ENCODE peak calls at places on chromosomes 4 and X, in four cellular contexts. One of them, this sample, is unnamed.

GRCh38 chr4:113331811-113332210 is 282.4 kb downstream of the ANK2 start:
- DNase-seq in MM.1S: no peak
- DNase-seq in NT2/D1: peak; percentile 8
- DNase-seq in IMR-90: no peak
- DNase-seq in this sample: no peak

GRCh38 chr4:109872950-109873656 is 25.2 kb downstream of the LRIT3 start:
- DNase-seq in MM.1S: no peak
- DNase-seq in NT2/D1: no peak
- DNase-seq in IMR-90: no peak
- DNase-seq in this sample: no peak

GRCh38 chr4:105135746-105136145 is 10.9 kb upstream of the TET2 start:
- DNase-seq in MM.1S: no peak
- DNase-seq in NT2/D1: no peak
- DNase-seq in IMR-90: no peak
- DNase-seq in this sample: no peak

GRCh38 chrX:42664706-42665105 is 113.3 kb downstream of the PPP1R2C start:
- DNase-seq in MM.1S: no peak
- DNase-seq in NT2/D1: no peak
- DNase-seq in IMR-90: no peak
- DNase-seq in this sample: no peak

GRCh38 chr4:13966241-13967195 is 339.0 kb upstream of the BOD1L1 start:
- DNase-seq in MM.1S: no peak
- DNase-seq in NT2/D1: no peak
- DNase-seq in IMR-90: peak; percentile 82
- DNase-seq in this sample: no peak

GRCh38 chr4:31089815-31090214 is 369.6 kb downstream of the PCDH7 start:
- DNase-seq in MM.1S: peak; percentile 34
- DNase-seq in NT2/D1: no peak
- DNase-seq in IMR-90: peak; percentile 57
- DNase-seq in this sample: peak; percentile 34

GRCh38 chr4:31052519-31052918 is 332.4 kb downstream of the PCDH7 start:
- DNase-seq in MM.1S: no peak
- DNase-seq in NT2/D1: no peak
- DNase-seq in IMR-90: no peak
- DNase-seq in this sample: no peak

GRCh38 chrX:6052111-6052745 is 176.4 kb downstream of the NLGN4X start:
- DNase-seq in MM.1S: no peak
- DNase-seq in NT2/D1: no peak
- DNase-seq in IMR-90: no peak
- DNase-seq in this sample: no peak

GRCh38 chr4:123364906-123365305 is 31.7 kb upstream of the SPRY1 start:
- DNase-seq in MM.1S: no peak
- DNase-seq in NT2/D1: no peak
- DNase-seq in IMR-90: no peak
- DNase-seq in this sample: no peak

GRCh38 chr4:2858451-2859217 is 15.0 kb downstream of the ADD1 start:
- DNase-seq in MM.1S: no peak
- DNase-seq in NT2/D1: no peak
- DNase-seq in IMR-90: peak; percentile 58
- DNase-seq in this sample: no peak
- H3K4me1 ChIP-seq in MM.1S: peaks cover 22% of the 10 kb centered on the region
- H3K4me1 ChIP-seq in NT2/D1: peaks cover 7% of the 10 kb centered on the region
- H3K4me1 ChIP-seq in IMR-90: peaks cover 35% of the 10 kb centered on the region
- H3K4me1 ChIP-seq in this sample: peaks cover 100% of the 10 kb centered on the region

GRCh38 chr4:86544313-86544966 is 49.7 kb upstream of the PTPN13 start:
- DNase-seq in MM.1S: peak; percentile 85
- DNase-seq in NT2/D1: no peak
- DNase-seq in IMR-90: no peak
- DNase-seq in this sample: no peak

GRCh38 chr4:86547140-86547539 is 47.0 kb upstream of the PTPN13 start:
- DNase-seq in MM.1S: no peak
- DNase-seq in NT2/D1: no peak
- DNase-seq in IMR-90: no peak
- DNase-seq in this sample: no peak

GRCh38 chr4:86543080-86543479 is 51.0 kb upstream of the PTPN13 start:
- DNase-seq in MM.1S: no peak
- DNase-seq in NT2/D1: no peak
- DNase-seq in IMR-90: no peak
- DNase-seq in this sample: no peak

GRCh38 chr4:86542319-86543027 is 51.6 kb upstream of the PTPN13 start:
- DNase-seq in MM.1S: no peak
- DNase-seq in NT2/D1: no peak
- DNase-seq in IMR-90: no peak
- DNase-seq in this sample: no peak

GRCh38 chr4:86543560-86544312 is 50.4 kb upstream of the PTPN13 start:
- DNase-seq in MM.1S: no peak
- DNase-seq in NT2/D1: peak; percentile 1
- DNase-seq in IMR-90: no peak
- DNase-seq in this sample: no peak
- H3K27me3 ChIP-seq in MM.1S: no peaks in the 10 kb centered on the region
- H3K27me3 ChIP-seq in NT2/D1: no peaks in the 10 kb centered on the region
- H3K27me3 ChIP-seq in IMR-90: peaks cover 5% of the 10 kb centered on the region
- H3K27me3 ChIP-seq in this sample: peaks cover 19% of the 10 kb centered on the region

GRCh38 chr4:101806914-101807313 is 16.4 kb downstream of the BANK1 start:
- DNase-seq in MM.1S: no peak
- DNase-seq in NT2/D1: no peak
- DNase-seq in IMR-90: no peak
- DNase-seq in this sample: no peak
- H3K4me3 ChIP-seq in MM.1S: no peak overlapping the region
- H3K4me3 ChIP-seq in NT2/D1: no peak overlapping the region
- H3K4me3 ChIP-seq in IMR-90: no peak overlapping the region
- H3K4me3 ChIP-seq in this sample: no peak overlapping the region

GRCh38 chr4:73832651-73833237 is 3.7 kb upstream of the CXCL6 start:
- DNase-seq in MM.1S: no peak
- DNase-seq in NT2/D1: no peak
- DNase-seq in IMR-90: peak; percentile 56
- DNase-seq in this sample: no peak

GRCh38 chr4:73823756-73824155 is 12.7 kb upstream of the CXCL6 start:
- DNase-seq in MM.1S: no peak
- DNase-seq in NT2/D1: no peak
- DNase-seq in IMR-90: no peak
- DNase-seq in this sample: no peak

GRCh38 chr4:73822812-73823480 is 13.5 kb upstream of the CXCL6 start:
- DNase-seq in MM.1S: no peak
- DNase-seq in NT2/D1: no peak
- DNase-seq in IMR-90: no peak
- DNase-seq in this sample: no peak

GRCh38 chr4:73831569-73831968 is 4.9 kb upstream of the CXCL6 start:
- DNase-seq in MM.1S: no peak
- DNase-seq in NT2/D1: no peak
- DNase-seq in IMR-90: no peak
- DNase-seq in this sample: no peak

GRCh38 chr4:73828945-73829344 is 7.5 kb upstream of the CXCL6 start:
- DNase-seq in MM.1S: no peak
- DNase-seq in NT2/D1: no peak
- DNase-seq in IMR-90: peak; percentile 53
- DNase-seq in this sample: no peak
- H3K4me1 ChIP-seq in MM.1S: no peaks in the 10 kb centered on the region
- H3K4me1 ChIP-seq in NT2/D1: no peaks in the 10 kb centered on the region
- H3K4me1 ChIP-seq in IMR-90: peaks cover 3% of the 10 kb centered on the region
- H3K4me1 ChIP-seq in this sample: no peaks in the 10 kb centered on the region

This sample was measured in left ventricle myocardium inferior.